ENCODE peak calls at places on chromosomes 3 and 15, in eight cellular contexts. Y, O, A, B, K, E, Q and T are unnamed samples.

GRCh38 chr3:130932979-130933378 is 39.1 kb downstream of the ATP2C1 start:
- DNase-seq in B (no peak), A (no peak), K (no peak), Q (no peak), E (no peak), Y (no peak), O (no peak), T (no peak)

GRCh38 chr15:72278737-72279136 is 6.4 kb upstream of the PARP6 start:
- DNase-seq in K (no peak), Y (no peak), B (no peak), E (no peak), Q (no peak), O (no peak), A (no peak), T (no peak)

GRCh38 chr15:55222588-55222987 is 25.8 kb upstream of the RSL24D1 start:
- DNase-seq in K (no peak), B (no peak), E (peak), Y (no peak), O (no peak), A (no peak), Q (no peak), T (peak)

GRCh38 chr3:60933828-60934227 is 317.4 kb downstream of the FHIT start:
- DNase-seq in K (no peak), Y (no peak), B (no peak), A (no peak), Q (no peak), O (no peak), E (no peak), T (no peak)

GRCh38 chr15:86906406-86906805 is 826.7 kb downstream of the AGBL1 start:
- DNase-seq in K (no peak), O (no peak), A (no peak), E (no peak), B (no peak), Y (no peak), Q (no peak), T (no peak)

GRCh38 chr3:13235897-13236296 is 162.7 kb upstream of the IQSEC1 start:
- DNase-seq in Y (no peak), Q (no peak), B (no peak), A (no peak), E (no peak), O (no peak), K (no peak), T (no peak)

GRCh38 chr3:73827658-73828313 is 203.0 kb upstream of the PDZRN3 start:
- DNase-seq in B (no peak), Y (peak), Q (no peak), O (no peak), K (no peak), E (no peak), A (no peak), T (no peak)

GRCh38 chr3:149660462-149660861 is 2.6 kb upstream of the WWTR1 start:
- DNase-seq in Q (no peak), Y (no peak), E (no peak), A (no peak), B (no peak), O (no peak), K (no peak), T (no peak)

GRCh38 chr15:68316061-68316804 is 38.7 kb downstream of the FEM1B start:
- DNase-seq in E (no peak), A (peak), O (no peak), B (peak), Q (peak), Y (no peak), K (no peak), T (no peak)

GRCh38 chr3:138921316-138922292 is 25.3 kb downstream of the FOXL2 start:
- DNase-seq in E (no peak), A (no peak), O (no peak), Y (no peak), K (no peak), Q (no peak), B (no peak), T (no peak)

GRCh38 chr15:39202641-39203040 is 378.2 kb upstream of the THBS1 start:
- DNase-seq in Q (no peak), B (no peak), E (no peak), Y (no peak), O (no peak), A (no peak), K (no peak), T (no peak)

GRCh38 chr15:74787251-74788041 is 5.6 kb downstream of the CSK start:
- DNase-seq in O (peak), Q (no peak), Y (peak), A (no peak), E (peak), B (peak), K (peak), T (peak)

GRCh38 chr3:166986000-166986399 is 394.1 kb downstream of the ZBBX start:
- DNase-seq in A (no peak), B (no peak), K (no peak), Q (no peak), O (no peak), E (no peak), Y (no peak), T (no peak)

GRCh38 chr3:66206806-66207205 is 14.0 kb upstream of the SLC25A26 start:
- DNase-seq in A (no peak), K (no peak), Y (no peak), E (no peak), O (no peak), B (no peak), Q (no peak), T (no peak)

GRCh38 chr3:178802993-178803693 is 266.9 kb downstream of the KCNMB2 start:
- DNase-seq in K (no peak), B (no peak), Y (no peak), Q (no peak), A (no peak), E (no peak), O (no peak), T (no peak)

GRCh38 chr15:51776952-51777574 is 25.7 kb downstream of the TMOD2 start:
- DNase-seq in Q (peak), K (no peak), B (peak), O (peak), Y (peak), A (no peak), E (peak), T (peak)

GRCh38 chr3:150721285-150722130 is 17.8 kb upstream of the ERICH6 start:
- DNase-seq in O (no peak), B (no peak), A (no peak), E (no peak), K (no peak), Y (no peak), Q (no peak), T (peak)

GRCh38 chr3:186930639-186931486 is 537 bp downstream of the ST6GAL1 start:
- DNase-seq in K (peak), Y (peak), B (peak), A (no peak), O (no peak), Q (peak), E (peak), T (peak)

GRCh38 chr15:52528465-52529288 is at the start of gene MYO5A:
- DNase-seq in Y (peak), O (peak), E (peak), B (peak), K (peak), Q (peak), A (peak), T (peak)

GRCh38 chr15:41955807-41956525 is 16.4 kb downstream of the EHD4 start:
- DNase-seq in Y (peak), O (peak), E (no peak), A (no peak), B (no peak), Q (no peak), K (no peak), T (no peak)
- TF ChIP-seq CTCF in Y (peak), O (no peak), E (no peak), A (no peak), B (no peak), Q (no peak), K (no peak), T (no peak)

GRCh38 chr3:55899887-55900286 is 412.8 kb upstream of the WNT5A start:
- DNase-seq in A (no peak), Y (peak), K (no peak), E (no peak), B (no peak), O (no peak), Q (no peak), T (peak)
- TF ChIP-seq CTCF in A (no peak), Y (peak), K (no peak), E (peak), B (peak), O (no peak), Q (no peak), T (no peak)

GRCh38 chr3:168540726-168541125 is 445.0 kb upstream of the GOLIM4 start:
- DNase-seq in A (no peak), Q (no peak), E (no peak), K (no peak), Y (no peak), O (no peak), B (no peak), T (no peak)

GRCh38 chr3:168539909-168540308 is 444.2 kb upstream of the GOLIM4 start:
- DNase-seq in K (no peak), Y (no peak), A (no peak), Q (no peak), B (no peak), E (no peak), O (no peak), T (no peak)

GRCh38 chr3:168545591-168545990 is 449.9 kb upstream of the GOLIM4 start:
- DNase-seq in K (no peak), O (no peak), B (no peak), Y (peak), E (no peak), Q (no peak), A (no peak), T (no peak)

GRCh38 chr3:168546707-168547106 is 451.0 kb upstream of the GOLIM4 start:
- DNase-seq in A (no peak), Q (no peak), Y (no peak), E (no peak), O (no peak), B (no peak), K (no peak), T (no peak)

DNA sequence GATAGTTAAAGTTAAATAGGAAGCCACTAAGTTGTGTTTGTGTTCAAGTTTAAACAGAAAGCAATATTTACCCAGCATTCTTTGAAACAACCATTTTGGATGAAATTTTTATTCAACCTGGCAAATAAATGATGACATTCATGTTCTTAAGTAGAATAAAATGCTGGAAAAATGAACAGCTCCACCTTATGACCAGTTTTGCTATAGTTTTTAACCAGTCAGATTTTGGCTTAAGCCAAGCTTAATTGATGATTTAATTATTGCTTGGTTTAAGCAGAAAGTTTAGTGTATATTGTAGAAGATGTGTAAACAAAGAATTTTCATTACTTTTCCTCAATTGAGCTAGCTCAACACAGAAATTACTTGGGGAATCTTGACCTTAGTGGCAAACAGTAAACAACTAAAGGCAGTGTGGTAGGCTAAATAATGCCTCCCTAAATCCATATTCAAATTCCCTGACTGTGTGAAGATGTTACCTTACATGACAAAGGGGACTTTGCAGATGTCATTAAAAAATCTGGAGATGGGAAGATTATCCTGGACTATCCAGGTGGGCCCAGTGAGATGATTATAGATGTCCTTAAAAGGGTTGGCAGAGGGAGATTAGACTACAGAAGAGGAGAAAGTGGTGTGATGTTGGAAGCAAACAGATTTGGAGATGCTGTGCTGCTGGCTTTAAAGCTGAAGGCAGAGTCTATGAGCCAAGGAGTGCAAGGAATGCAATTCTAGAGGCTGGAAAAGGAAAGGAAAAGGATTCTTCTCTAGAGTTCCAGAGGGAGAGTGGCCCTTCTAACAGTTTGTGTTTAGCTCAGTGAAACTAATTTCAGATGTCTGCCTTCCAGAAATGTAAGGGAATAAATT is 448.6 kb upstream of the GOLIM4 start:
- DNase-seq in Q (no peak), A (no peak), K (no peak), E (no peak), O (no peak), Y (no peak), B (no peak), T (no peak)
- TF ChIP-seq CTCF in Q (no peak), A (no peak), K (no peak), E (no peak), O (no peak), Y (no peak), B (no peak), T (no peak)

DNA sequence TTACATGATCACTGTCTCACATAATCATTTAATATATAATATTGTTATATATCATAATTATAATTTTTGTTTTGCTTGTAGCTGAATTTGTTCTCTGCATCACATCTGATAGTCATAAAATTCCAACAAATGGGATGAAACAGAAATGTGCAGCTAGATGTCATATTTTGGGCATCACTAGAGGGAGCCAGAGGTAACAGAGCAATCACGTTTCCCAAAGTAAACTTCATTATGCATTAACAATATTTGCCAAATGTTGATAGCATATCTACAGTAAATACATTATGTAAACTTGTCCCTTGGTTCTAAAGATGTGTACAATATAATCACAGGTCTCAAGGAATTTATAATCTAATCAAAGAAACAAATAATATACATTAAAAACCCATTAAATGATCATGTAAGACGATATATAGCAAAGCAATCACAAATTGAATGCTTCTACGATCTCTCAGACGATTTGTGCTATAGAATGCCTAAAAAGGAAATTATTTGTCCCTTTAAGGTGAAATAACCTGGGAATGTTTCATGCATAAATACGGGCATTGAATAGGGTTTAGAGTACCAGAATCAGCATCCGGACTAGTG is 234.2 kb upstream of the MCTP2 start:
- DNase-seq in Q (peak), B (peak), E (no peak), K (no peak), A (no peak), O (no peak), Y (peak), T (peak)
- TF ChIP-seq CTCF in Q (peak), B (peak), E (peak), K (peak), A (peak), O (peak), Y (peak), T (peak)

GRCh38 chr3:43484926-43485488 is 136.8 kb downstream of the ANO10 start:
- DNase-seq in K (no peak), O (no peak), E (no peak), A (no peak), B (no peak), Y (no peak), Q (no peak), T (no peak)
- TF ChIP-seq CTCF in K (no peak), O (no peak), E (no peak), A (no peak), B (no peak), Y (no peak), Q (no peak), T (no peak)

GRCh38 chr3:52041118-52041847 is 15.1 kb downstream of the DUSP7 start:
- DNase-seq in B (no peak), O (no peak), Y (no peak), Q (no peak), A (no peak), K (no peak), E (no peak), T (no peak)
- TF ChIP-seq CTCF in B (no peak), O (no peak), Y (no peak), Q (no peak), A (no peak), K (no peak), E (peak), T (no peak)

DNA sequence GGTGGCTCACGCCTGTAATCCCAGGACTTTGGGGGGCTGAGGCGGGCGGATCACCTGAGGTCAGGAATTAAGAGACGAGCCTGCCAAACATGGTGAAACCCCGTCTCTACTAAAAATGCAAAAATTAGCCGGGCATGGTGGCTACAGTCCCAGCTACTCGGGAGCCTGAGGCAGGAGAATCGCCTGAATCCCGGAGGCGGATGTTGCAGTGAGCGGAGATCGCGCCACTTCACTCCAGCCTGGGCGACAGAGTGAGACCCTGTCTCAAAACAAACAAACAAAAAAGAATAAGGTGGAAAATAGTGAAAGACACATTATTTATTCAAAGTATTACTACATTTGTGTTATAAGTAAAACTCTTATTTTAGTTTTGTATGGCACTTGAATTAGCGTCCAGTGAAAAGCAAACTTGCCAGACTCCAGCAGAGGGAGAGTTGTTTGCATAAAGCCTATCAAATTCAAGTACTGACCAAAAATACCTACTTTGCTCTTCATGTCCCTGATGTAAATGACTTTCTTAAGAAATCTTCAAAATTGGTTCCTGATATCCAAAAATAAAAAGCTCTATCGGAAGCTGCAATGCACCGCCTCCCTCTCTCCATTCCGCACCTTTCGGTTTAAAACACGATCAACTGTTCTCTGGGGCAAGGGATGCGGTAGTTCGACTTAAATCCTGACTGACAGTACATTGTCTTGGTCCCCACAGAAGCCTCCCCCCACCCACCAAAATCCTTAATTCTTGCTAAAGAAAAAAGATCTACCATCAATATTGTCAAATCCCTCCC is 1.2 kb downstream of the TRPM7 start:
- DNase-seq in K (no peak), A (no peak), Y (no peak), B (no peak), O (no peak), E (no peak), Q (no peak), T (peak)
- TF ChIP-seq CTCF in K (no peak), A (no peak), Y (no peak), B (no peak), O (no peak), E (no peak), Q (no peak), T (no peak)

GRCh38 chr3:11059799-11060115 is 67.2 kb downstream of the SLC6A1 start:
- DNase-seq in Q (no peak), E (no peak), A (no peak), B (no peak), K (no peak), O (no peak), Y (no peak), T (no peak)
- TF ChIP-seq CTCF in Q (no peak), E (no peak), A (no peak), B (peak), K (no peak), O (no peak), Y (no peak), T (no peak)